ENCODE peak calls at places on chromosome 17, in seven cellular contexts. W is Peyer's patch, C is endodermal cell, J is K562, D is cardiac muscle cell, M is neuronal stem cell, I is right lobe of liver. B is an unnamed sample.

GRCh38 chr17:57881143-57881542 is 31.3 kb upstream of the MRPS23 start:
- DNase-seq in W (no peak), C (peak; percentile 76), J (no peak), D (no peak), M (no peak), I (no peak), B (no peak)

GRCh38 chr17:82298538-82299421 is 18.6 kb downstream of the CD7 start:
- DNase-seq in W (no peak), C (no peak), J (no peak), D (no peak), M (no peak), I (peak; percentile 52), B (no peak)

GRCh38 chr17:2059125-2059836 is 4.4 kb downstream of the HIC1 start:
- DNase-seq in W (peak; percentile 70), C (no peak), J (no peak), D (no peak), M (no peak), I (no peak), B (no peak)

GRCh38 chr17:73189417-73190099 is 3.3 kb upstream of the COG1 start:
- DNase-seq in W (no peak), C (peak; percentile 90), J (peak; percentile 53), D (peak; percentile 65), M (peak; percentile 29), I (no peak), B (no peak)

GRCh38 chr17:82324566-82325285 is 7.3 kb upstream of the CD7 start:
- DNase-seq in W (no peak), C (no peak), J (no peak), D (no peak), M (no peak), I (no peak), B (no peak)

GRCh38 chr17:27760069-27760885 is 40.1 kb downstream of the NOS2 start:
- DNase-seq in W (peak; percentile 56), C (peak; percentile 97), J (peak; percentile 79), D (peak; percentile 61), M (peak; percentile 47), I (peak; percentile 67), B (peak; percentile 56)

GRCh38 chr17:79617740-79618382 is 7.0 kb upstream of the RBFOX3 start:
- DNase-seq in W (no peak), C (peak; percentile 40), J (no peak), D (no peak), M (no peak), I (peak; percentile 31), B (no peak)

GRCh38 chr17:51618485-51618884 is 358.1 kb downstream of the UTP18 start:
- DNase-seq in W (no peak), C (peak; percentile 21), J (no peak), D (no peak), M (no peak), I (no peak), B (no peak)

GRCh38 chr17:19569785-19570496 is 36.3 kb downstream of the SLC47A1 start:
- DNase-seq in W (no peak), C (no peak), J (no peak), D (no peak), M (no peak), I (no peak), B (no peak)

GRCh38 chr17:17922198-17922901 is 49.9 kb downstream of the TOM1L2 start:
- DNase-seq in W (no peak), C (peak; percentile 81), J (peak; percentile 70), D (peak; percentile 59), M (no peak), I (no peak), B (no peak)

GRCh38 chr17:21059761-21060160 is 16.9 kb upstream of the USP22 start:
- DNase-seq in W (no peak), C (peak; percentile 55), J (no peak), D (no peak), M (no peak), I (no peak), B (no peak)

GRCh38 chr17:82195675-82196258 is 16.9 kb downstream of the CCDC57 start:
- DNase-seq in W (no peak), C (peak; percentile 29), J (no peak), D (no peak), M (no peak), I (no peak), B (no peak)

GRCh38 chr17:77707546-77707945 is 251.0 kb upstream of the TNRC6C start:
- DNase-seq in W (no peak), C (peak; percentile 18), J (no peak), D (no peak), M (no peak), I (no peak), B (no peak)
- H3K9me3 ChIP-seq in W (no peaks in the 10 kb centered on the region), C (peaks cover 31% of the 10 kb centered on the region), J (peaks cover 2% of the 10 kb centered on the region), D (no peaks in the 10 kb centered on the region), M (peaks cover 20% of the 10 kb centered on the region), I (no peaks in the 10 kb centered on the region), B (peaks cover 5% of the 10 kb centered on the region)

DNA sequence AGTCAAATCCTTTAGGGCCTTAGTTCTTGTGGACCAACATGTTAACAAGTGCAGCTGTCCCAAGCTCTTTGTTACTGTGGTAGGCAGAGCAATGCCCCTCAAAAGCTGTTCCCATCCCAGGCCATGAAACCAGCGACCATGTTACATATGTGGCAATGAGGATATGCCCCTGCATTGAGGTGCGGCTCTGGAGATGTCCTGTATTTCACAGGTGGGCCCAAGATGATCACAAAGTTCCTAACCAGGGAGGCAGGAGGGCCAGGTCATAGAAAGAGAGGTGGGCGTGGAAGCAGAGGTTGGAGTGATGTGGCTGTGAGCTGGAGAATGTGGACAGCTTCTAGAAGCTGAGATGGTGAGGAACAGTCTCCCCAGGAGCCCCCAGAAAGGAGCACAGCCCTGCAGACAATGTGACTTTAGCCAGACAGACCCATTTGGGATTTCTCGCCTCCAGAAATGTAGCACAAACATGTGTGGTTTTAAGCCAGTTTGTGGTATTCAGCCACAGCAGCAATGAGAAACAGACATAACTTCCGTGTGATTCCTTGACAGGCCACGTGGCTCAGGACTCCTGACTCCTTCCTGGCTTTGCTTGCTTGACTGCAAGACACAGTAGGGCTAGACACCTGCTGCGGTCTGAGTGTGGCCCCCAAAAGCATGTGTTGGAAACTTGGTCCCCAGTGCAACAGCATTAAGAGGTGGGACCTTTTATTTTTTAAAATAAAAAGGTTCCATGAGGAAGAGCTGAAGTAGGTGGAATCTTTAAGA is 778.3 kb downstream of the KCNJ18 start:
- DNase-seq in W (no peak), C (no peak), J (no peak), D (no peak), M (no peak), I (no peak), B (no peak)
- H3K9me3 ChIP-seq in W (no peaks in the 10 kb centered on the region), C (peaks cover 67% of the 10 kb centered on the region), J (no peaks in the 10 kb centered on the region), D (no peaks in the 10 kb centered on the region), M (peaks cover 22% of the 10 kb centered on the region), I (no peaks in the 10 kb centered on the region), B (no peaks in the 10 kb centered on the region)

GRCh38 chr17:42562845-42563509 is 1.0 kb downstream of the COASY start:
- DNase-seq in W (no peak), C (no peak), J (peak; percentile 59), D (no peak), M (no peak), I (peak; percentile 64), B (no peak)
- H3K9me3 ChIP-seq in W (no peaks in the 10 kb centered on the region), C (no peaks in the 10 kb centered on the region), J (no peaks in the 10 kb centered on the region), D (no peaks in the 10 kb centered on the region), M (no peaks in the 10 kb centered on the region), I (no peaks in the 10 kb centered on the region), B (no peaks in the 10 kb centered on the region)

DNA sequence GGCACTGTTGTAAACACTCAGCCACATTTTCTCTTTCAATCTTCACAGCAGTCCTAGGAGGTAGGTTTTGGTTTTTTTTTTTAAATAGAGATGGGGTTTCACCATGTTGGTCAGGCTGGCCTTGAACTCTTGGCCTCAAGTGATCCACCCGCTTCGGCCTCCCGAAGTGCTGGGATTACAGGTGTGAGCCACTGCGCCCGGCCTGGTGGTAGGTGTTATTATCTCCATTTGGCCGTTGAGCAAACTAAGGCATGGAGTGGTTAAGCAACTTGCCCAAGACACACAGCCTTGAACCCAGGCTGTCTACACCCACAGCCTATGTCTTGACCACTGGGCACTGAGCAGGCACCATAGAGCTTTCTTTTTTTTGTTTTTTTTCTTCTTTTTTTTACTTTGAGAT is 8.6 kb downstream of the SGCA start:
- DNase-seq in W (no peak), C (no peak), J (no peak), D (no peak), M (no peak), I (no peak), B (no peak)
- H3K9me3 ChIP-seq in W (no peaks in the 10 kb centered on the region), C (no peaks in the 10 kb centered on the region), J (no peaks in the 10 kb centered on the region), D (no peaks in the 10 kb centered on the region), M (no peaks in the 10 kb centered on the region), I (no peaks in the 10 kb centered on the region), B (no peaks in the 10 kb centered on the region)

B was measured in T-helper 17 cell.